ENCODE peak calls at places on chromosome 15, in four cellular contexts. Q is ovary, N is mucosa of descending colon, V is pancreas. L is an unnamed sample.

GRCh38 chr15:91928676-91929075 is 75.2 kb downstream of the SLCO3A1 start:
- DNase-seq in N (no peak), V (no peak), Q (no peak), L (no peak)

GRCh38 chr15:29920515-29920914 is 98.2 kb upstream of the TJP1 start:
- DNase-seq in N (no peak), Q (no peak), V (peak), L (no peak)

GRCh38 chr15:38069001-38069400 is 134.6 kb downstream of the TMCO5A start:
- DNase-seq in V (no peak), N (peak), Q (no peak), L (no peak)

GRCh38 chr15:33380406-33380805 is 69.6 kb downstream of the RYR3 start:
- DNase-seq in N (no peak), V (no peak), Q (no peak), L (no peak)

GRCh38 chr15:101256756-101257155 is 4.9 kb upstream of the CHSY1 start:
- DNase-seq in Q (no peak), V (no peak), N (no peak), L (no peak)

GRCh38 chr15:55277116-55277564 is 12.5 kb downstream of the RAB27A start:
- DNase-seq in V (no peak), Q (no peak), N (no peak), L (no peak)

GRCh38 chr15:35168464-35168863 is 83.4 kb upstream of the NANOGP8 start:
- DNase-seq in N (no peak), Q (no peak), V (no peak), L (no peak)

GRCh38 chr15:32979710-32980109 is 214.8 kb downstream of the FMN1 start:
- DNase-seq in N (no peak), Q (no peak), V (no peak), L (no peak)

GRCh38 chr15:38874464-38874863 is 309.9 kb upstream of the RASGRP1 start:
- DNase-seq in Q (no peak), V (no peak), N (no peak), L (no peak)

GRCh38 chr15:41512512-41513281 is 930 bp downstream of the LTK start:
- DNase-seq in V (peak), Q (peak), N (peak), L (no peak)

GRCh38 chr15:101276501-101277037 is 716 bp downstream of the SELENOS start:
- DNase-seq in V (no peak), N (no peak), Q (no peak), L (no peak)

GRCh38 chr15:57519806-57520205 is 71.9 kb upstream of the MYZAP start:
- DNase-seq in Q (no peak), V (no peak), N (no peak), L (no peak)

GRCh38 chr15:58271410-58271809 is 133.2 kb downstream of the AQP9 start:
- DNase-seq in V (no peak), Q (no peak), N (no peak), L (no peak)

GRCh38 chr15:101489236-101489632 is 273 bp downstream of the PCSK6 start:
- DNase-seq in V (peak), N (peak), Q (peak), L (peak)

GRCh38 chr15:95296626-95297025 is 1033.9 kb upstream of the NR2F2 start:
- DNase-seq in Q (no peak), V (no peak), N (no peak), L (no peak)

GRCh38 chr15:39232512-39232911 is 348.4 kb upstream of the THBS1 start:
- DNase-seq in V (no peak), Q (no peak), N (no peak), L (no peak)

GRCh38 chr15:34366271-34367043 is 539 bp downstream of the LPCAT4 start:
- DNase-seq in Q (peak), V (peak), N (peak), L (no peak)

GRCh38 chr15:80467311-80467714 is 63.1 kb downstream of the ARNT2 start:
- DNase-seq in V (no peak), Q (no peak), N (no peak), L (no peak)

GRCh38 chr15:80464952-80465645 is 60.9 kb downstream of the ARNT2 start:
- DNase-seq in V (no peak), Q (no peak), N (no peak), L (no peak)

GRCh38 chr15:80468776-80469175 is 64.6 kb downstream of the ARNT2 start:
- DNase-seq in N (no peak), V (no peak), Q (no peak), L (peak)

GRCh38 chr15:80462836-80463512 is 58.8 kb downstream of the ARNT2 start:
- DNase-seq in N (no peak), Q (no peak), V (no peak), L (no peak)

GRCh38 chr15:80466543-80466942 is 62.4 kb downstream of the ARNT2 start:
- DNase-seq in V (no peak), N (no peak), Q (no peak), L (no peak)
- TF ChIP-seq CTCF in V (no peak), N (no peak), Q (no peak), L (no peak)

GRCh38 chr15:66494262-66494661 is 3.3 kb downstream of the SNAPC5 start:
- DNase-seq in N (no peak), V (no peak), Q (no peak), L (no peak)

GRCh38 chr15:66498501-66499386 is 1.2 kb upstream of the SNAPC5 start:
- DNase-seq in V (no peak), Q (no peak), N (no peak), L (no peak)

GRCh38 chr15:66496951-66497501 is 536 bp downstream of the SNAPC5 start:
- DNase-seq in Q (no peak), N (peak), V (no peak), L (no peak)

GRCh38 chr15:66502491-66502890 is 2.2 kb downstream of the RPL4 start:
- DNase-seq in N (no peak), Q (no peak), V (no peak), L (no peak)

DNA sequence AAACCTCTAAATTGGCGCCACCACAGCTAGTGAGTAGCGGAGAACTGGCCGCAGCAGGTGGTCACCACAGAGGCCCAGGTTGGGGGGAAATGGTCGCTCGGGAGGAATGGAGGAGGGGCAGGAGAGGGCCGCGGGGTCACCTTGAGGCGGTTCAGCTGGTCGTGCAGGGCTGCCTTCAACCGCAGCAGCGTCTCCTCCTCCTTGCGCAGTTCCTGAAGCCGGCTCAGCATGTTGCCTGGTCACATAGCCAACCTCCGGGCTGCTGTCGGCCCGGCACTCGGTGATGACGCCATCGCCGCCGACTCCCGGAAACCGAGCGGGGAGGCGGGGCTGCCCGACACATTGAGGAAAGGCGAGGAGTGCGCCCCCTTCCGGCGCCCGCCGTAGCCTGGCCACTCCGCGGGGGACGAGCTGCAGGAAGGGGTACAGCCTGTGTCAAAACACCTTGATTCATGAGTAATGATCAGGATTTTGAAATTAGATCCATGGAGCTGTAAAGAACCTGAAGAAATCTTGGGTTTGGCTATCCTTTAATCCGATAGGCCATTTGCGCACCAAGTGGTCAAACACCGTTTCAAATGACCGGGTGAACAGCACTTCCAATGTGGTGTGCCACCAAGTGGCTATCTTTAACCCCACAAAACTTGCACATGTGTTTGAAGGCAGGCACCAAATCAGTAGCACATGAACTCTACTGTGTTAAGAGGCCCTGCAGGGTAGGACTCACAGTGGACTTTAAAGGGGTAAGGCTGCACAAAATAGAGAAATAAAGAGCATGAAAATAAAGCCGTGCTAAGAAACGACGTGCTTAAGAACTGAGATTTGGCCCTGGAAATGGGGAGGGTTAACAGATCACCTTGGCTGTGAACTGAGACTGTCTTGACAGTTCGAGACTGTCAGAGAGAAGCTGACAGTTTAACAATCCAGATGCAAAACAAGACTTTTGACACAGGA is at the start of gene SNAPC5:
- DNase-seq in N (peak), Q (peak), V (peak), L (peak)
- TF ChIP-seq CTCF in N (peak), Q (peak), V (peak), L (peak)

GRCh38 chr15:68576253-68577236 is 2.2 kb upstream of the CORO2B start:
- DNase-seq in N (no peak), Q (no peak), V (no peak), L (no peak)

GRCh38 chr15:68580883-68581155 is 2.0 kb downstream of the CORO2B start:
- DNase-seq in Q (no peak), V (no peak), N (no peak), L (no peak)

GRCh38 chr15:68580026-68580882 is 1.5 kb downstream of the CORO2B start:
- DNase-seq in Q (peak), V (no peak), N (no peak), L (no peak)

GRCh38 chr15:68578960-68579935 is at the start of gene CORO2B:
- DNase-seq in V (peak), Q (peak), N (no peak), L (no peak)

GRCh38 chr15:68578175-68578959 is 426 bp upstream of the CORO2B start:
- DNase-seq in Q (peak), N (peak), V (peak), L (no peak)
- TF ChIP-seq CTCF in Q (peak), N (no peak), V (peak), L (peak)

DNA sequence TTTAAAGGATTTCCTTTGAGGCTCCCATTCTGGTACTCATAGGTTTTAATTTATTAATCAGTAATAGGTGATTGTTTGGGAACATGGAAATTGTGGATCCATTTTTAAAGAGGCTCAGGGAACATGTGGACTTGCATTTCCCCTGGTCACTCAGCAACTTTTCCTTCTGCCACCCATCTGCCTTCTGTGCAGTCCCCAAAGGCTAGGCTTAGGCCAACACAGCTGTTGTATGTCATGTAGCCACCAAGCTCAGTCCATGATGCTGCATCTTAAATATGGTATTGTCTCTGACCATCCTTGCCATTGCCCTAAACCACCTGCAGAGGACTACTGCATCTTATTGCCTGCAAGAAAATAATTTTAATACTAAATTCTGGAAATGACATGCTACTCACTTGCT is 416.7 kb upstream of the SEMA6D start:
- DNase-seq in V (no peak), N (no peak), Q (no peak), L (no peak)
- TF ChIP-seq CTCF in V (no peak), N (no peak), Q (no peak), L (no peak)

GRCh38 chr15:83653639-83654378 is at the start of gene ADAMTSL3:
- DNase-seq in Q (peak), N (peak), V (peak), L (peak)
- TF ChIP-seq CTCF in Q (no peak), N (no peak), V (no peak), L (no peak)

L was measured in D721Med.